ENCODE peak calls at places on chromosomes 1 and 21, in eight cellular contexts. Z is mucosa of descending colon; D is kidney; Y is neuronal stem cell; T is fibroblast of pulmonary artery; X is cardiac fibroblast; S is tibial nerve; I is CD8-positive, alpha-beta T cell. J is an unnamed sample.

GRCh38 chr1:202835548-202836072 is 24.9 kb downstream of the PCAT6 start:
- DNase-seq in Z (no peak), D (no peak), Y (no peak), T (no peak), X (no peak), S (no peak), I (peak), J (no peak)

GRCh38 chr1:113511269-113511668 is 121.0 kb downstream of the MAGI3 start:
- DNase-seq in Z (no peak), D (no peak), Y (no peak), T (no peak), X (no peak), S (no peak), I (no peak), J (no peak)

GRCh38 chr1:233224291-233224690 is 71.2 kb downstream of the PCNX2 start:
- DNase-seq in Z (no peak), D (no peak), Y (no peak), T (no peak), X (no peak), S (no peak), I (no peak), J (no peak)

GRCh38 chr1:100835866-100836842 is 58.5 kb downstream of the EXTL2 start:
- DNase-seq in Z (no peak), D (no peak), Y (no peak), T (no peak), X (no peak), S (no peak), I (no peak), J (no peak)

GRCh38 chr1:184870319-184870718 is 104.0 kb downstream of the NIBAN1 start:
- DNase-seq in Z (no peak), D (no peak), Y (no peak), T (no peak), X (no peak), S (no peak), I (no peak), J (no peak)

GRCh38 chr1:229689915-229690314 is 63.9 kb downstream of the URB2 start:
- DNase-seq in Z (no peak), D (no peak), Y (no peak), T (no peak), X (no peak), S (no peak), I (no peak), J (no peak)

GRCh38 chr1:9449106-9449627 is 90.1 kb upstream of the SLC25A33 start:
- DNase-seq in Z (no peak), D (no peak), Y (no peak), T (peak), X (peak), S (no peak), I (no peak), J (no peak)

GRCh38 chr1:186497651-186498050 is 36.7 kb upstream of the PDC start:
- DNase-seq in Z (no peak), D (no peak), Y (no peak), T (no peak), X (no peak), S (no peak), I (no peak), J (no peak)

GRCh38 chr1:14543191-14543849 is 55.2 kb upstream of the KAZN start:
- DNase-seq in Z (no peak), D (no peak), Y (no peak), T (peak), X (peak), S (no peak), I (no peak), J (no peak)

GRCh38 chr1:160605792-160606520 is 26.7 kb upstream of the CD84 start:
- DNase-seq in Z (no peak), D (no peak), Y (no peak), T (no peak), X (no peak), S (no peak), I (no peak), J (no peak)

GRCh38 chr1:64890699-64891439 is 75.5 kb downstream of the JAK1 start:
- DNase-seq in Z (no peak), D (no peak), Y (no peak), T (no peak), X (no peak), S (no peak), I (no peak), J (no peak)

GRCh38 chr21:35924714-35925301 is 135.5 kb downstream of the SETD4 start:
- DNase-seq in Z (no peak), D (no peak), Y (no peak), T (peak), X (peak), S (no peak), I (no peak), J (peak)

GRCh38 chr1:28926629-28927441 is 12.5 kb downstream of the EPB41 start:
- DNase-seq in Z (no peak), D (no peak), Y (no peak), T (peak), X (peak), S (no peak), I (no peak), J (no peak)

GRCh38 chr1:59552001-59552400 is 255.1 kb downstream of the FGGY start:
- DNase-seq in Z (no peak), D (no peak), Y (no peak), T (no peak), X (no peak), S (no peak), I (no peak), J (no peak)

GRCh38 chr1:15526021-15526489 is 593 bp upstream of the DNAJC16 start:
- DNase-seq in Z (peak), D (peak), Y (no peak), T (no peak), X (no peak), S (no peak), I (no peak), J (no peak)

GRCh38 chr1:152167835-152168534 is 9.0 kb upstream of the RPTN start:
- DNase-seq in Z (no peak), D (no peak), Y (no peak), T (peak), X (peak), S (no peak), I (no peak), J (peak)

GRCh38 chr1:40371707-40372258 is 1.7 kb upstream of the SMAP2 start:
- DNase-seq in Z (no peak), D (no peak), Y (no peak), T (no peak), X (no peak), S (no peak), I (no peak), J (no peak)

GRCh38 chr1:40377512-40377911 is 4.0 kb downstream of the SMAP2 start:
- DNase-seq in Z (no peak), D (no peak), Y (no peak), T (no peak), X (no peak), S (no peak), I (no peak), J (no peak)

GRCh38 chr1:40373323-40374283 is at the start of gene SMAP2:
- DNase-seq in Z (peak), D (peak), Y (peak), T (peak), X (peak), S (peak), I (peak), J (peak)

GRCh38 chr1:40372658-40373322 is 737 bp upstream of the SMAP2 start:
- DNase-seq in Z (no peak), D (no peak), Y (no peak), T (no peak), X (no peak), S (no peak), I (no peak), J (no peak)
- H3K4me3 ChIP-seq in Z (no peak), D (peak), Y (peak), T (no peak), X (peak), S (peak), I (peak), J (no peak)

GRCh38 chr1:68228833-68229232 is 3.5 kb downstream of the WLS start:
- DNase-seq in Z (no peak), D (no peak), Y (no peak), T (peak), X (peak), S (no peak), I (no peak), J (peak)
- H3K4me3 ChIP-seq in Z (no peak), D (peak), Y (peak), T (peak), X (peak), S (no peak), I (no peak), J (peak)

DNA sequence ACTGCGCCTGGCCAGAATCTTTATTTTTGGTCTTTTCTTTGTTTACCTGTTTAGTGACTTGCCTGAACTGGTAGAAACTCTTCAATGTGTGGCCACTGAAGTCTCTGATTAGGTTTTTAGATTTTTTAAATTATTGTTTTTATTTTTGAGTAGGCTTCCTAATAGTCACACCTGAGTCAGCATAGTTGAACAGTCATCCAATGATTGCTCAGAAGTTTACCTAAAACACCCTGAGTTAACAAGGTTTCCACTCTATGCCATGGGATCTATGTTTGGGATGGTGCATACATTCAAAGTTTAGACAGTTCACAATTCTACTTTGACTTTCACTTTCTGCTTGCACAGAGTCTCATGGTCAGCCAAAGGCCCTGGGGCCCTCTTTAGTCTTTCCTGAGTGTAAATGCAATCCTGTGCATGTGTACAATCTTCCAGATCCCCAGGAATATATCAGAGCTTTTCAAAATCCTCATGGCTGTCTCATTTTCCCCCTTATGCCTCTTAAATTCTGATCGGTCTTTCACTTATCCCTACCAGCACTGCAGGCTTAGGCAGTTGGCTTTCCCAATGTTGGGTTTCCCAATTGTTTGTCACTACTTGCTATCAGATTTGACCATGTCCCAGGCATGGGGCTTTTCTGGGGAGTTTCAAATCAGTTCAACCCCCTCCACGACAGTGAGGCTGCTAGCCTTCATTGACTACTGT is 114.4 kb upstream of the RAB3GAP2 start:
- DNase-seq in Z (no peak), D (no peak), Y (no peak), T (no peak), X (no peak), S (no peak), I (no peak), J (no peak)
- H3K4me3 ChIP-seq in Z (no peak), D (no peak), Y (no peak), T (no peak), X (no peak), S (no peak), I (no peak), J (no peak)

GRCh38 chr1:165288301-165289120 is 68.0 kb downstream of the LMX1A start:
- DNase-seq in Z (no peak), D (no peak), Y (no peak), T (no peak), X (no peak), S (no peak), I (no peak), J (no peak)
- H3K4me3 ChIP-seq in Z (no peak), D (no peak), Y (no peak), T (no peak), X (no peak), S (no peak), I (no peak), J (no peak)